ENCODE peak calls at places on chromosomes 1 and 21, in seven cellular contexts. One of them, this sample, is unnamed.

GRCh38 chr1:23497777-23498439 is 13.9 kb upstream of the ASAP3 start:
- DNase-seq in activated T-cell treated with anti-CD3 and anti-CD28 coated beads, Interleukin-2, amount 50 U/mL, for 48 hours: no peak
- DNase-seq in iPS-NIHi11: no peak
- DNase-seq in activated CD4-positive, alpha-beta T cell treated with anti-CD3 and anti-CD28 coated beads, Interleukin-2, amount 50 U/mL, for 1 hour: no peak
- DNase-seq in stimulated activated CD4-positive, alpha-beta T cell treated with anti-CD3 and anti-CD28 coated beads, TNF-alpha, amount 100 ng/mL, for 1 hour: no peak
- DNase-seq in lower leg skin: no peak
- DNase-seq in NCI-H510A: no peak
- DNase-seq in this sample: no peak

GRCh38 chr1:164712131-164713031 is 153.4 kb downstream of the PBX1 start:
- DNase-seq in activated T-cell treated with anti-CD3 and anti-CD28 coated beads, Interleukin-2, amount 50 U/mL, for 48 hours: no peak
- DNase-seq in iPS-NIHi11: no peak
- DNase-seq in activated CD4-positive, alpha-beta T cell treated with anti-CD3 and anti-CD28 coated beads, Interleukin-2, amount 50 U/mL, for 1 hour: no peak
- DNase-seq in stimulated activated CD4-positive, alpha-beta T cell treated with anti-CD3 and anti-CD28 coated beads, TNF-alpha, amount 100 ng/mL, for 1 hour: no peak
- DNase-seq in lower leg skin: no peak
- DNase-seq in NCI-H510A: no peak
- DNase-seq in this sample: no peak

GRCh38 chr1:168392958-168393357 is 112.3 kb downstream of the TBX19 start:
- DNase-seq in activated T-cell treated with anti-CD3 and anti-CD28 coated beads, Interleukin-2, amount 50 U/mL, for 48 hours: no peak
- DNase-seq in iPS-NIHi11: no peak
- DNase-seq in activated CD4-positive, alpha-beta T cell treated with anti-CD3 and anti-CD28 coated beads, Interleukin-2, amount 50 U/mL, for 1 hour: no peak
- DNase-seq in stimulated activated CD4-positive, alpha-beta T cell treated with anti-CD3 and anti-CD28 coated beads, TNF-alpha, amount 100 ng/mL, for 1 hour: no peak
- DNase-seq in lower leg skin: no peak
- DNase-seq in NCI-H510A: no peak
- DNase-seq in this sample: no peak

GRCh38 chr1:74835046-74835445 is 102.1 kb downstream of the TYW3 start:
- DNase-seq in activated T-cell treated with anti-CD3 and anti-CD28 coated beads, Interleukin-2, amount 50 U/mL, for 48 hours: no peak
- DNase-seq in iPS-NIHi11: no peak
- DNase-seq in activated CD4-positive, alpha-beta T cell treated with anti-CD3 and anti-CD28 coated beads, Interleukin-2, amount 50 U/mL, for 1 hour: no peak
- DNase-seq in stimulated activated CD4-positive, alpha-beta T cell treated with anti-CD3 and anti-CD28 coated beads, TNF-alpha, amount 100 ng/mL, for 1 hour: no peak
- DNase-seq in lower leg skin: no peak
- DNase-seq in NCI-H510A: no peak
- DNase-seq in this sample: no peak

GRCh38 chr1:23810818-23811420 is 10.4 kb upstream of the GALE start:
- DNase-seq in activated T-cell treated with anti-CD3 and anti-CD28 coated beads, Interleukin-2, amount 50 U/mL, for 48 hours: peak
- DNase-seq in iPS-NIHi11: peak
- DNase-seq in activated CD4-positive, alpha-beta T cell treated with anti-CD3 and anti-CD28 coated beads, Interleukin-2, amount 50 U/mL, for 1 hour: peak
- DNase-seq in stimulated activated CD4-positive, alpha-beta T cell treated with anti-CD3 and anti-CD28 coated beads, TNF-alpha, amount 100 ng/mL, for 1 hour: no peak
- DNase-seq in lower leg skin: no peak
- DNase-seq in NCI-H510A: no peak
- DNase-seq in this sample: no peak

GRCh38 chr21:32459972-32460371 is 47.5 kb downstream of the EVA1C start:
- DNase-seq in activated T-cell treated with anti-CD3 and anti-CD28 coated beads, Interleukin-2, amount 50 U/mL, for 48 hours: no peak
- DNase-seq in iPS-NIHi11: no peak
- DNase-seq in activated CD4-positive, alpha-beta T cell treated with anti-CD3 and anti-CD28 coated beads, Interleukin-2, amount 50 U/mL, for 1 hour: no peak
- DNase-seq in stimulated activated CD4-positive, alpha-beta T cell treated with anti-CD3 and anti-CD28 coated beads, TNF-alpha, amount 100 ng/mL, for 1 hour: no peak
- DNase-seq in lower leg skin: no peak
- DNase-seq in NCI-H510A: no peak
- DNase-seq in this sample: no peak

GRCh38 chr1:98688110-98688739 is 26.7 kb downstream of the SNX7 start:
- DNase-seq in activated T-cell treated with anti-CD3 and anti-CD28 coated beads, Interleukin-2, amount 50 U/mL, for 48 hours: no peak
- DNase-seq in iPS-NIHi11: no peak
- DNase-seq in activated CD4-positive, alpha-beta T cell treated with anti-CD3 and anti-CD28 coated beads, Interleukin-2, amount 50 U/mL, for 1 hour: no peak
- DNase-seq in stimulated activated CD4-positive, alpha-beta T cell treated with anti-CD3 and anti-CD28 coated beads, TNF-alpha, amount 100 ng/mL, for 1 hour: no peak
- DNase-seq in lower leg skin: no peak
- DNase-seq in NCI-H510A: no peak
- DNase-seq in this sample: no peak

GRCh38 chr1:183148599-183148998 is 37.5 kb upstream of the LAMC2 start:
- DNase-seq in activated T-cell treated with anti-CD3 and anti-CD28 coated beads, Interleukin-2, amount 50 U/mL, for 48 hours: no peak
- DNase-seq in iPS-NIHi11: no peak
- DNase-seq in activated CD4-positive, alpha-beta T cell treated with anti-CD3 and anti-CD28 coated beads, Interleukin-2, amount 50 U/mL, for 1 hour: no peak
- DNase-seq in stimulated activated CD4-positive, alpha-beta T cell treated with anti-CD3 and anti-CD28 coated beads, TNF-alpha, amount 100 ng/mL, for 1 hour: no peak
- DNase-seq in lower leg skin: no peak
- DNase-seq in NCI-H510A: no peak
- DNase-seq in this sample: no peak

GRCh38 chr1:22457356-22457755 is 5.7 kb downstream of the ZBTB40 start:
- DNase-seq in activated T-cell treated with anti-CD3 and anti-CD28 coated beads, Interleukin-2, amount 50 U/mL, for 48 hours: no peak
- DNase-seq in iPS-NIHi11: no peak
- DNase-seq in activated CD4-positive, alpha-beta T cell treated with anti-CD3 and anti-CD28 coated beads, Interleukin-2, amount 50 U/mL, for 1 hour: no peak
- DNase-seq in stimulated activated CD4-positive, alpha-beta T cell treated with anti-CD3 and anti-CD28 coated beads, TNF-alpha, amount 100 ng/mL, for 1 hour: no peak
- DNase-seq in lower leg skin: no peak
- DNase-seq in NCI-H510A: no peak
- DNase-seq in this sample: no peak

GRCh38 chr1:18556364-18556763 is 74.3 kb upstream of the PAX7 start:
- DNase-seq in activated T-cell treated with anti-CD3 and anti-CD28 coated beads, Interleukin-2, amount 50 U/mL, for 48 hours: no peak
- DNase-seq in iPS-NIHi11: peak
- DNase-seq in activated CD4-positive, alpha-beta T cell treated with anti-CD3 and anti-CD28 coated beads, Interleukin-2, amount 50 U/mL, for 1 hour: no peak
- DNase-seq in stimulated activated CD4-positive, alpha-beta T cell treated with anti-CD3 and anti-CD28 coated beads, TNF-alpha, amount 100 ng/mL, for 1 hour: no peak
- DNase-seq in lower leg skin: no peak
- DNase-seq in NCI-H510A: no peak
- DNase-seq in this sample: no peak

GRCh38 chr1:228647523-228648444 is 87.5 kb upstream of the RHOU start:
- DNase-seq in activated T-cell treated with anti-CD3 and anti-CD28 coated beads, Interleukin-2, amount 50 U/mL, for 48 hours: peak
- DNase-seq in iPS-NIHi11: peak
- DNase-seq in activated CD4-positive, alpha-beta T cell treated with anti-CD3 and anti-CD28 coated beads, Interleukin-2, amount 50 U/mL, for 1 hour: peak
- DNase-seq in stimulated activated CD4-positive, alpha-beta T cell treated with anti-CD3 and anti-CD28 coated beads, TNF-alpha, amount 100 ng/mL, for 1 hour: no peak
- DNase-seq in lower leg skin: peak
- DNase-seq in NCI-H510A: peak
- DNase-seq in this sample: peak

GRCh38 chr1:101165944-101166343 is 70.9 kb upstream of the S1PR1 start:
- DNase-seq in activated T-cell treated with anti-CD3 and anti-CD28 coated beads, Interleukin-2, amount 50 U/mL, for 48 hours: no peak
- DNase-seq in iPS-NIHi11: peak
- DNase-seq in activated CD4-positive, alpha-beta T cell treated with anti-CD3 and anti-CD28 coated beads, Interleukin-2, amount 50 U/mL, for 1 hour: no peak
- DNase-seq in stimulated activated CD4-positive, alpha-beta T cell treated with anti-CD3 and anti-CD28 coated beads, TNF-alpha, amount 100 ng/mL, for 1 hour: no peak
- DNase-seq in lower leg skin: no peak
- DNase-seq in NCI-H510A: no peak
- DNase-seq in this sample: no peak

GRCh38 chr21:26715878-26716506 is 129.2 kb downstream of the ADAMTS1 start:
- DNase-seq in activated T-cell treated with anti-CD3 and anti-CD28 coated beads, Interleukin-2, amount 50 U/mL, for 48 hours: no peak
- DNase-seq in iPS-NIHi11: peak
- DNase-seq in activated CD4-positive, alpha-beta T cell treated with anti-CD3 and anti-CD28 coated beads, Interleukin-2, amount 50 U/mL, for 1 hour: peak
- DNase-seq in stimulated activated CD4-positive, alpha-beta T cell treated with anti-CD3 and anti-CD28 coated beads, TNF-alpha, amount 100 ng/mL, for 1 hour: no peak
- DNase-seq in lower leg skin: no peak
- DNase-seq in NCI-H510A: no peak
- DNase-seq in this sample: no peak

GRCh38 chr1:163273766-163274441 is 47.9 kb upstream of the NUF2 start:
- DNase-seq in activated T-cell treated with anti-CD3 and anti-CD28 coated beads, Interleukin-2, amount 50 U/mL, for 48 hours: no peak
- DNase-seq in iPS-NIHi11: no peak
- DNase-seq in activated CD4-positive, alpha-beta T cell treated with anti-CD3 and anti-CD28 coated beads, Interleukin-2, amount 50 U/mL, for 1 hour: no peak
- DNase-seq in stimulated activated CD4-positive, alpha-beta T cell treated with anti-CD3 and anti-CD28 coated beads, TNF-alpha, amount 100 ng/mL, for 1 hour: no peak
- DNase-seq in lower leg skin: no peak
- DNase-seq in NCI-H510A: no peak
- DNase-seq in this sample: no peak

GRCh38 chr1:92854386-92854785 is 22.5 kb downstream of the RPL5 start:
- DNase-seq in activated T-cell treated with anti-CD3 and anti-CD28 coated beads, Interleukin-2, amount 50 U/mL, for 48 hours: no peak
- DNase-seq in iPS-NIHi11: no peak
- DNase-seq in activated CD4-positive, alpha-beta T cell treated with anti-CD3 and anti-CD28 coated beads, Interleukin-2, amount 50 U/mL, for 1 hour: no peak
- DNase-seq in stimulated activated CD4-positive, alpha-beta T cell treated with anti-CD3 and anti-CD28 coated beads, TNF-alpha, amount 100 ng/mL, for 1 hour: no peak
- DNase-seq in lower leg skin: no peak
- DNase-seq in NCI-H510A: no peak
- DNase-seq in this sample: no peak

GRCh38 chr1:44251989-44252625 is 38.8 kb downstream of the DMAP1 start:
- DNase-seq in activated T-cell treated with anti-CD3 and anti-CD28 coated beads, Interleukin-2, amount 50 U/mL, for 48 hours: no peak
- DNase-seq in iPS-NIHi11: no peak
- DNase-seq in activated CD4-positive, alpha-beta T cell treated with anti-CD3 and anti-CD28 coated beads, Interleukin-2, amount 50 U/mL, for 1 hour: no peak
- DNase-seq in stimulated activated CD4-positive, alpha-beta T cell treated with anti-CD3 and anti-CD28 coated beads, TNF-alpha, amount 100 ng/mL, for 1 hour: no peak
- DNase-seq in lower leg skin: no peak
- DNase-seq in NCI-H510A: peak
- DNase-seq in this sample: no peak

GRCh38 chr1:13807213-13807612 is 107.2 kb downstream of the PRDM2 start:
- DNase-seq in activated T-cell treated with anti-CD3 and anti-CD28 coated beads, Interleukin-2, amount 50 U/mL, for 48 hours: no peak
- DNase-seq in iPS-NIHi11: peak
- DNase-seq in activated CD4-positive, alpha-beta T cell treated with anti-CD3 and anti-CD28 coated beads, Interleukin-2, amount 50 U/mL, for 1 hour: no peak
- DNase-seq in stimulated activated CD4-positive, alpha-beta T cell treated with anti-CD3 and anti-CD28 coated beads, TNF-alpha, amount 100 ng/mL, for 1 hour: no peak
- DNase-seq in lower leg skin: no peak
- DNase-seq in NCI-H510A: peak
- DNase-seq in this sample: no peak

GRCh38 chr1:48236716-48237470 is 14.4 kb downstream of the SLC5A9 start:
- DNase-seq in activated T-cell treated with anti-CD3 and anti-CD28 coated beads, Interleukin-2, amount 50 U/mL, for 48 hours: no peak
- DNase-seq in iPS-NIHi11: peak
- DNase-seq in activated CD4-positive, alpha-beta T cell treated with anti-CD3 and anti-CD28 coated beads, Interleukin-2, amount 50 U/mL, for 1 hour: no peak
- DNase-seq in stimulated activated CD4-positive, alpha-beta T cell treated with anti-CD3 and anti-CD28 coated beads, TNF-alpha, amount 100 ng/mL, for 1 hour: no peak
- DNase-seq in lower leg skin: no peak
- DNase-seq in NCI-H510A: peak
- DNase-seq in this sample: peak